ENCODE peak calls at places on chromosomes 16 and 17, in seven cellular contexts. T, I, Z, Y, Q, K and P are unnamed samples. For H3K4me1, the result is how much of the 10 kb centered on the place peaks cover.

GRCh38 chr17:71975998-71976649 is 144.7 kb upstream of the SOX9 start:
- DNase-seq in T (peak), I (peak), Y (no peak), Q (peak), Z (peak), K (peak), P (no peak)

GRCh38 chr16:2385441-2385840 is 43.8 kb upstream of the CCNF start:
- DNase-seq in Z (no peak), Y (no peak), K (no peak), Q (no peak), T (no peak), I (no peak), P (no peak)

GRCh38 chr16:3642397-3643094 is 11.9 kb upstream of the DNASE1 start:
- DNase-seq in Y (peak), T (no peak), Q (peak), I (peak), Z (no peak), K (peak), P (peak)

GRCh38 chr17:46178550-46179198 is 14.6 kb downstream of the KANSL1 start:
- DNase-seq in T (no peak), Z (no peak), Q (no peak), Y (no peak), I (no peak), K (no peak), P (no peak)

GRCh38 chr17:29807520-29808361 is 122.3 kb downstream of the SSH2 start:
- DNase-seq in I (peak), K (peak), Q (peak), Z (peak), Y (peak), T (peak), P (peak)

GRCh38 chr17:37187262-37187661 is 188.5 kb upstream of the C17orf78 start:
- DNase-seq in T (no peak), Z (no peak), Y (no peak), K (no peak), I (no peak), Q (no peak), P (peak)

GRCh38 chr17:16915752-16916556 is 56.0 kb downstream of the TNFRSF13B start:
- DNase-seq in Y (peak), I (peak), Z (no peak), K (no peak), Q (peak), T (no peak), P (peak)

GRCh38 chr17:74439691-74440567 is 8.0 kb downstream of the GPRC5C start:
- DNase-seq in Z (no peak), I (no peak), K (no peak), Y (no peak), Q (no peak), T (no peak), P (no peak)

GRCh38 chr17:77649717-77650211 is 308.7 kb upstream of the TNRC6C start:
- DNase-seq in T (no peak), Y (no peak), I (no peak), Q (peak), Z (no peak), K (no peak), P (peak)

GRCh38 chr17:79217473-79218135 is 143.0 kb downstream of the ENGASE start:
- DNase-seq in K (no peak), Q (no peak), Y (no peak), T (no peak), I (no peak), Z (no peak), P (no peak)

GRCh38 chr16:24986512-24987303 is 28.5 kb downstream of the ARHGAP17 start:
- DNase-seq in T (no peak), Q (no peak), Z (no peak), I (no peak), Y (peak), K (peak), P (peak)

GRCh38 chr16:79648846-79649245 is 48.3 kb upstream of the MAF start:
- DNase-seq in Y (no peak), K (no peak), I (no peak), Q (no peak), Z (no peak), T (no peak), P (no peak)

GRCh38 chr16:17372383-17372782 is 98.4 kb downstream of the XYLT1 start:
- DNase-seq in Q (no peak), K (no peak), I (no peak), Y (no peak), T (no peak), Z (no peak), P (peak)

GRCh38 chr16:72051818-72052217 is 2.5 kb upstream of the HP start:
- DNase-seq in Z (no peak), I (no peak), K (no peak), Q (no peak), T (no peak), Y (no peak), P (no peak)

GRCh38 chr17:63699638-63700527 is at the start of gene LIMD2:
- DNase-seq in Y (peak), K (peak), Q (peak), Z (no peak), T (peak), I (peak), P (peak)

GRCh38 chr17:12230411-12230810 is 209.7 kb downstream of the MAP2K4 start:
- DNase-seq in T (no peak), Q (no peak), Y (no peak), Z (no peak), K (peak), I (no peak), P (no peak)

GRCh38 chr16:8869212-8869987 is 594 bp upstream of the CARHSP1 start:
- DNase-seq in T (no peak), I (no peak), K (no peak), Z (no peak), Q (peak), Y (peak), P (no peak)

GRCh38 chr17:5516060-5516792 is 29.9 kb downstream of the MIS12 start:
- DNase-seq in K (peak), I (no peak), Y (peak), Z (no peak), T (no peak), Q (no peak), P (no peak)

GRCh38 chr17:18226284-18226945 is 980 bp downstream of the LLGL1 start:
- DNase-seq in Q (no peak), Y (no peak), Z (no peak), K (no peak), T (no peak), I (no peak), P (no peak)

GRCh38 chr16:19618876-19619275 is 63.4 kb downstream of the VPS35L start:
- DNase-seq in Z (no peak), K (no peak), I (no peak), Y (no peak), T (no peak), Q (no peak), P (no peak)

GRCh38 chr17:55390364-55390977 is 31.2 kb downstream of the MMD start:
- DNase-seq in Y (no peak), T (no peak), K (no peak), Z (no peak), I (no peak), Q (no peak), P (no peak)

GRCh38 chr17:39239640-39240314 is 14.0 kb upstream of the STAC2 start:
- DNase-seq in K (no peak), Y (peak), T (no peak), Q (peak), I (peak), Z (no peak), P (no peak)

GRCh38 chr16:10828851-10829331 is 10.3 kb upstream of the TVP23A start:
- DNase-seq in Q (peak), T (peak), K (peak), Y (no peak), I (peak), Z (peak), P (peak)

GRCh38 chr16:27417047-27417671 is 15.2 kb downstream of the IL21R start:
- DNase-seq in Q (no peak), I (no peak), Z (no peak), Y (no peak), K (no peak), T (no peak), P (no peak)

GRCh38 chr17:50194441-50195195 is 6.8 kb downstream of the COL1A1 start:
- DNase-seq in I (no peak), Y (no peak), K (no peak), T (no peak), Q (no peak), Z (no peak), P (peak)
- H3K4me3 ChIP-seq in I (no peak), Y (no peak), K (no peak), T (no peak), Q (no peak), Z (no peak), P (no peak)

GRCh38 chr17:82961366-82962162 is 117.8 kb upstream of the METRNL start:
- DNase-seq in T (no peak), Z (no peak), K (no peak), Y (no peak), Q (no peak), I (no peak), P (no peak)

GRCh38 chr17:82965371-82965770 is 114.0 kb upstream of the METRNL start:
- DNase-seq in Z (no peak), I (peak), T (no peak), K (no peak), Y (no peak), Q (no peak), P (no peak)

GRCh38 chr17:82964851-82965341 is 114.5 kb upstream of the METRNL start:
- DNase-seq in I (peak), Q (no peak), T (no peak), K (no peak), Z (no peak), Y (no peak), P (no peak)

GRCh38 chr17:82962163-82962720 is 117.2 kb upstream of the METRNL start:
- DNase-seq in I (no peak), Q (no peak), Z (no peak), K (no peak), T (no peak), Y (no peak), P (peak)

GRCh38 chr17:82963104-82963950 is 116.1 kb upstream of the METRNL start:
- DNase-seq in Y (peak), K (peak), I (peak), T (peak), Z (peak), Q (peak), P (peak)
- TF ChIP-seq CTCF in Y (peak), K (peak), I (peak), T (peak), Z (peak), Q (peak), P (peak)

DNA sequence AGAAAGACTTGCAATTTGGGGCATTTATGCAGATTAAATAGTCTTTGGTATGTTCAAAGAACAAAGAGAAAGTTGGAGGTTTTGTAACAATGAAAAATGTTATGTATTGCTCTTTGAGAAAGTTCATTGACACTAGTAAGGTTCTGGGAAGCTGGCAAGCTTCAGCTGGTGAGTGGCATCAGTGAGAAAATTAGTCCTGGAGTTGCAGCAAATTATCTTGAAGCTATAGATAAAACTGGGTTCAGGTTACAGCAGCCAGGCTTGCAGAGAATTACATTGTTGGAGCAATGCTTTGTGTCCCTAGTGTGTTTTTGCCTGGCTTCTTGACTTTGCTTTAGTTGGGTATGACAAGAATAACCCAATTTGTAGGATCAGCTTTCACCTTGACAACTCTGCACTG is 221.2 kb downstream of the CDH13 start:
- DNase-seq in I (no peak), K (no peak), Y (no peak), Z (no peak), T (peak), Q (no peak), P (peak)
- H3K4me1 ChIP-seq in I (under half), K (under half), Y (under half), Z (under half), T (under half), Q (under half), P (under half)

GRCh38 chr16:67198238-67198734 is 645 bp upstream of the ELMO3 start:
- DNase-seq in K (peak), Z (no peak), Q (peak), Y (peak), T (no peak), I (peak), P (peak)

GRCh38 chr16:67199808-67200198 is 872 bp downstream of the ELMO3 start:
- DNase-seq in Q (no peak), T (no peak), I (peak), K (no peak), Z (no peak), Y (peak), P (no peak)

GRCh38 chr16:67200491-67200890 is 1.6 kb downstream of the ELMO3 start:
- DNase-seq in Y (no peak), I (no peak), T (no peak), Q (no peak), K (no peak), Z (no peak), P (no peak)

GRCh38 chr16:67197704-67198103 is 1.2 kb upstream of the ELMO3 start:
- DNase-seq in Y (no peak), T (no peak), Q (no peak), I (no peak), K (no peak), Z (no peak), P (no peak)

DNA sequence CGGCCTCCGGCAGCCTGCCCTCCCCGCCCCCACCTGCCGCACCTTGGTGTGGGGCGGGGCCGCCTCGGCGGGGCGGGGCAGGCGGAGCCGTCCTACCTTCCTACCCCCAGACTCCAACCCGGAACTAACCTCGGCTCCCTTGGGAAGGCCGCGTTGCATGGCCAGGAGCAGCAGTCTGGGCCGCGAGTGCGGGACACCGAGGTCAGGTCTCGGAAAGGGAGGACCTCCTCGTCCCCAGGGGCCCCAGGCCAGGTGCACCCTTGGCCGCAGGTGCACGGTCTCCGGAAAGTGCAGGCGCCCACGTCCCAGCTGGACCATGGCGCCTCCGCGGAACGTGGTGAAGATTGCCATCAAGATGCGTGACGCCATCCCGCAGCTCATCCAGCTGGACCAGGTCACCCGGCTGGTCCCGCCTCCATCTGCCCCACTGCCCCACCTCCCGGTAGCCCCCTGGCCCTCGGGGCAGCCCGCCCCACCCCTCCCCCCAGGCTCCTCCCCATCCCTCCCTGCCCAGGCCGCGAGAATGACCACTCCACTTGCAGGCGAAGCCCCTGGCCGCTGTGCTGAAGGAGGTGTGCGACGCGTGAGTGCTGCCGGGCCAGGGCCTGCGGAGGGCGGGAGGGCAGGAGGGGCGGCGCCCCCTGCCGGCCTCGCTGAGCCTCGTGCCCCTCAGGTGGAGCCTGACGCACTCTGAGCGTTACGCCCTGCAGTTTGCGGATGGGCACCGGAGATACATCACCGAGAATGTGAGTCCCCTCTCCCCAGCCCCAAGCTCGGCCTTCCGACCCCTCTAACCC is at the start of gene ELMO3:
- DNase-seq in Y (peak), Q (no peak), T (no peak), I (peak), Z (no peak), K (no peak), P (peak)
- H3K4me3 ChIP-seq in Y (peak), Q (no peak), T (no peak), I (peak), Z (no peak), K (no peak), P (no peak)

GRCh38 chr17:82896071-82897000 is 56.5 kb upstream of the ZNF750 start:
- DNase-seq in K (no peak), Q (no peak), Y (no peak), T (no peak), Z (no peak), I (no peak), P (no peak)

GRCh38 chr17:82895087-82895486 is 55.3 kb upstream of the ZNF750 start:
- DNase-seq in Q (no peak), K (no peak), I (no peak), Z (no peak), Y (no peak), T (no peak), P (no peak)

GRCh38 chr17:82899941-82900340 is 60.1 kb upstream of the ZNF750 start:
- DNase-seq in T (no peak), I (no peak), Z (no peak), Q (no peak), K (no peak), Y (no peak), P (no peak)

GRCh38 chr17:82898976-82899514 is 59.2 kb upstream of the ZNF750 start:
- DNase-seq in K (no peak), T (no peak), I (no peak), Y (no peak), Z (no peak), Q (no peak), P (no peak)

GRCh38 chr17:82897514-82898249 is 57.9 kb upstream of the ZNF750 start:
- DNase-seq in Y (no peak), K (no peak), Q (no peak), I (no peak), T (no peak), Z (no peak), P (no peak)
- TF ChIP-seq CTCF in Y (peak), K (no peak), Q (no peak), I (no peak), T (no peak), Z (no peak), P (no peak)